ENCODE peak calls at places on chromosome 17, in ten cellular contexts. One of them, this sample, is unnamed.

GRCh38 chr17:1762906-1763829 is 1.3 kb downstream of the SERPINF1 start:
- DNase-seq in activated CD4-positive, alpha-beta T cell treated with anti-CD3 and anti-CD28 coated beads, Interleukin-2, amount 10 ng/mL, durations not matched to agents 24 days and 14 days: peak
- DNase-seq in progenitor cell of endocrine pancreas: no peak
- DNase-seq in stimulated activated CD4-positive, alpha-beta T cell treated with anti-CD3 and anti-CD28 coated beads, Interleukin-4, amount 100 ng/mL, for 24 hours: no peak
- DNase-seq in HFFc6: peak
- DNase-seq in DMS79: no peak
- DNase-seq in central memory CD4-positive, alpha-beta T cell: no peak
- DNase-seq in cardiac septum: no peak
- DNase-seq in bronchial epithelial cell: no peak
- DNase-seq in C1 segment of cervical spinal cord: no peak
- DNase-seq in this sample: no peak

GRCh38 chr17:22300731-22301352 is 608.5 kb downstream of the KCNJ18 start:
- DNase-seq in central memory CD4-positive, alpha-beta T cell: no peak
- DNase-seq in stimulated activated CD4-positive, alpha-beta T cell treated with anti-CD3 and anti-CD28 coated beads, Interleukin-4, amount 100 ng/mL, for 24 hours: no peak
- DNase-seq in bronchial epithelial cell: no peak
- DNase-seq in DMS79: no peak
- DNase-seq in cardiac septum: no peak
- DNase-seq in HFFc6: no peak
- DNase-seq in C1 segment of cervical spinal cord: no peak
- DNase-seq in progenitor cell of endocrine pancreas: no peak
- DNase-seq in activated CD4-positive, alpha-beta T cell treated with anti-CD3 and anti-CD28 coated beads, Interleukin-2, amount 10 ng/mL, durations not matched to agents 24 days and 14 days: no peak
- DNase-seq in this sample: no peak

GRCh38 chr17:57589151-57590034 is 155.7 kb downstream of the CCDC182 start:
- DNase-seq in central memory CD4-positive, alpha-beta T cell: no peak
- DNase-seq in progenitor cell of endocrine pancreas: no peak
- DNase-seq in cardiac septum: no peak
- DNase-seq in activated CD4-positive, alpha-beta T cell treated with anti-CD3 and anti-CD28 coated beads, Interleukin-2, amount 10 ng/mL, durations not matched to agents 24 days and 14 days: no peak
- DNase-seq in bronchial epithelial cell: no peak
- DNase-seq in HFFc6: no peak
- DNase-seq in DMS79: no peak
- DNase-seq in stimulated activated CD4-positive, alpha-beta T cell treated with anti-CD3 and anti-CD28 coated beads, Interleukin-4, amount 100 ng/mL, for 24 hours: no peak
- DNase-seq in C1 segment of cervical spinal cord: no peak
- DNase-seq in this sample: no peak

GRCh38 chr17:7834554-7834890 is 505 bp downstream of the KDM6B start:
- DNase-seq in central memory CD4-positive, alpha-beta T cell: peak
- DNase-seq in activated CD4-positive, alpha-beta T cell treated with anti-CD3 and anti-CD28 coated beads, Interleukin-2, amount 10 ng/mL, durations not matched to agents 24 days and 14 days: no peak
- DNase-seq in bronchial epithelial cell: peak
- DNase-seq in stimulated activated CD4-positive, alpha-beta T cell treated with anti-CD3 and anti-CD28 coated beads, Interleukin-4, amount 100 ng/mL, for 24 hours: peak
- DNase-seq in cardiac septum: peak
- DNase-seq in HFFc6: no peak
- DNase-seq in C1 segment of cervical spinal cord: no peak
- DNase-seq in DMS79: no peak
- DNase-seq in progenitor cell of endocrine pancreas: no peak
- DNase-seq in this sample: no peak

GRCh38 chr17:79677646-79678045 is 53.1 kb upstream of the ENPP7 start:
- DNase-seq in HFFc6: no peak
- DNase-seq in DMS79: no peak
- DNase-seq in central memory CD4-positive, alpha-beta T cell: no peak
- DNase-seq in stimulated activated CD4-positive, alpha-beta T cell treated with anti-CD3 and anti-CD28 coated beads, Interleukin-4, amount 100 ng/mL, for 24 hours: no peak
- DNase-seq in bronchial epithelial cell: no peak
- DNase-seq in C1 segment of cervical spinal cord: no peak
- DNase-seq in activated CD4-positive, alpha-beta T cell treated with anti-CD3 and anti-CD28 coated beads, Interleukin-2, amount 10 ng/mL, durations not matched to agents 24 days and 14 days: no peak
- DNase-seq in progenitor cell of endocrine pancreas: no peak
- DNase-seq in cardiac septum: no peak
- DNase-seq in this sample: no peak

GRCh38 chr17:83180996-83181481 is 101.6 kb downstream of the METRNL start:
- DNase-seq in cardiac septum: peak
- DNase-seq in central memory CD4-positive, alpha-beta T cell: no peak
- DNase-seq in progenitor cell of endocrine pancreas: no peak
- DNase-seq in C1 segment of cervical spinal cord: no peak
- DNase-seq in activated CD4-positive, alpha-beta T cell treated with anti-CD3 and anti-CD28 coated beads, Interleukin-2, amount 10 ng/mL, durations not matched to agents 24 days and 14 days: no peak
- DNase-seq in HFFc6: no peak
- DNase-seq in stimulated activated CD4-positive, alpha-beta T cell treated with anti-CD3 and anti-CD28 coated beads, Interleukin-4, amount 100 ng/mL, for 24 hours: peak
- DNase-seq in bronchial epithelial cell: no peak
- DNase-seq in DMS79: no peak
- DNase-seq in this sample: no peak

GRCh38 chr17:58335779-58336455 is 7.3 kb upstream of the TSPOAP1 start:
- DNase-seq in DMS79: no peak
- DNase-seq in HFFc6: no peak
- DNase-seq in activated CD4-positive, alpha-beta T cell treated with anti-CD3 and anti-CD28 coated beads, Interleukin-2, amount 10 ng/mL, durations not matched to agents 24 days and 14 days: peak
- DNase-seq in progenitor cell of endocrine pancreas: no peak
- DNase-seq in cardiac septum: peak
- DNase-seq in bronchial epithelial cell: no peak
- DNase-seq in C1 segment of cervical spinal cord: no peak
- DNase-seq in stimulated activated CD4-positive, alpha-beta T cell treated with anti-CD3 and anti-CD28 coated beads, Interleukin-4, amount 100 ng/mL, for 24 hours: peak
- DNase-seq in central memory CD4-positive, alpha-beta T cell: peak
- DNase-seq in this sample: peak

GRCh38 chr17:45301674-45302073 is 15.1 kb downstream of the MAP3K14 start:
- DNase-seq in cardiac septum: no peak
- DNase-seq in central memory CD4-positive, alpha-beta T cell: no peak
- DNase-seq in progenitor cell of endocrine pancreas: no peak
- DNase-seq in HFFc6: no peak
- DNase-seq in DMS79: no peak
- DNase-seq in stimulated activated CD4-positive, alpha-beta T cell treated with anti-CD3 and anti-CD28 coated beads, Interleukin-4, amount 100 ng/mL, for 24 hours: no peak
- DNase-seq in activated CD4-positive, alpha-beta T cell treated with anti-CD3 and anti-CD28 coated beads, Interleukin-2, amount 10 ng/mL, durations not matched to agents 24 days and 14 days: no peak
- DNase-seq in C1 segment of cervical spinal cord: no peak
- DNase-seq in bronchial epithelial cell: no peak
- DNase-seq in this sample: no peak

GRCh38 chr17:202501-202951 is 21.1 kb upstream of the DOC2B start:
- DNase-seq in HFFc6: no peak
- DNase-seq in central memory CD4-positive, alpha-beta T cell: no peak
- DNase-seq in C1 segment of cervical spinal cord: no peak
- DNase-seq in progenitor cell of endocrine pancreas: no peak
- DNase-seq in activated CD4-positive, alpha-beta T cell treated with anti-CD3 and anti-CD28 coated beads, Interleukin-2, amount 10 ng/mL, durations not matched to agents 24 days and 14 days: no peak
- DNase-seq in stimulated activated CD4-positive, alpha-beta T cell treated with anti-CD3 and anti-CD28 coated beads, Interleukin-4, amount 100 ng/mL, for 24 hours: no peak
- DNase-seq in DMS79: no peak
- DNase-seq in bronchial epithelial cell: no peak
- DNase-seq in cardiac septum: no peak
- DNase-seq in this sample: no peak

GRCh38 chr17:78041401-78042179 is 83.1 kb downstream of the TNRC6C start:
- DNase-seq in progenitor cell of endocrine pancreas: no peak
- DNase-seq in central memory CD4-positive, alpha-beta T cell: no peak
- DNase-seq in C1 segment of cervical spinal cord: no peak
- DNase-seq in HFFc6: no peak
- DNase-seq in activated CD4-positive, alpha-beta T cell treated with anti-CD3 and anti-CD28 coated beads, Interleukin-2, amount 10 ng/mL, durations not matched to agents 24 days and 14 days: no peak
- DNase-seq in cardiac septum: no peak
- DNase-seq in bronchial epithelial cell: no peak
- DNase-seq in stimulated activated CD4-positive, alpha-beta T cell treated with anti-CD3 and anti-CD28 coated beads, Interleukin-4, amount 100 ng/mL, for 24 hours: no peak
- DNase-seq in DMS79: no peak
- DNase-seq in this sample: no peak

GRCh38 chr17:82416264-82416663 is 1.9 kb upstream of the HEXD start:
- DNase-seq in activated CD4-positive, alpha-beta T cell treated with anti-CD3 and anti-CD28 coated beads, Interleukin-2, amount 10 ng/mL, durations not matched to agents 24 days and 14 days: no peak
- DNase-seq in DMS79: no peak
- DNase-seq in C1 segment of cervical spinal cord: no peak
- DNase-seq in progenitor cell of endocrine pancreas: no peak
- DNase-seq in bronchial epithelial cell: no peak
- DNase-seq in stimulated activated CD4-positive, alpha-beta T cell treated with anti-CD3 and anti-CD28 coated beads, Interleukin-4, amount 100 ng/mL, for 24 hours: no peak
- DNase-seq in central memory CD4-positive, alpha-beta T cell: no peak
- DNase-seq in cardiac septum: no peak
- DNase-seq in HFFc6: no peak
- DNase-seq in this sample: no peak

GRCh38 chr17:20125724-20126123 is 116.6 kb downstream of the SPECC1 start:
- DNase-seq in C1 segment of cervical spinal cord: no peak
- DNase-seq in central memory CD4-positive, alpha-beta T cell: no peak
- DNase-seq in cardiac septum: no peak
- DNase-seq in HFFc6: no peak
- DNase-seq in DMS79: no peak
- DNase-seq in stimulated activated CD4-positive, alpha-beta T cell treated with anti-CD3 and anti-CD28 coated beads, Interleukin-4, amount 100 ng/mL, for 24 hours: no peak
- DNase-seq in activated CD4-positive, alpha-beta T cell treated with anti-CD3 and anti-CD28 coated beads, Interleukin-2, amount 10 ng/mL, durations not matched to agents 24 days and 14 days: no peak
- DNase-seq in bronchial epithelial cell: no peak
- DNase-seq in progenitor cell of endocrine pancreas: no peak
- DNase-seq in this sample: no peak

GRCh38 chr17:68777856-68778694 is 176.9 kb upstream of the FAM20A start:
- DNase-seq in progenitor cell of endocrine pancreas: no peak
- DNase-seq in DMS79: peak
- DNase-seq in activated CD4-positive, alpha-beta T cell treated with anti-CD3 and anti-CD28 coated beads, Interleukin-2, amount 10 ng/mL, durations not matched to agents 24 days and 14 days: no peak
- DNase-seq in cardiac septum: no peak
- DNase-seq in C1 segment of cervical spinal cord: no peak
- DNase-seq in bronchial epithelial cell: no peak
- DNase-seq in stimulated activated CD4-positive, alpha-beta T cell treated with anti-CD3 and anti-CD28 coated beads, Interleukin-4, amount 100 ng/mL, for 24 hours: no peak
- DNase-seq in central memory CD4-positive, alpha-beta T cell: no peak
- DNase-seq in HFFc6: no peak
- DNase-seq in this sample: no peak

GRCh38 chr17:68578236-68578635 is 22.9 kb downstream of the FAM20A start:
- DNase-seq in activated CD4-positive, alpha-beta T cell treated with anti-CD3 and anti-CD28 coated beads, Interleukin-2, amount 10 ng/mL, durations not matched to agents 24 days and 14 days: no peak
- DNase-seq in stimulated activated CD4-positive, alpha-beta T cell treated with anti-CD3 and anti-CD28 coated beads, Interleukin-4, amount 100 ng/mL, for 24 hours: no peak
- DNase-seq in bronchial epithelial cell: no peak
- DNase-seq in cardiac septum: no peak
- DNase-seq in progenitor cell of endocrine pancreas: no peak
- DNase-seq in HFFc6: no peak
- DNase-seq in central memory CD4-positive, alpha-beta T cell: no peak
- DNase-seq in DMS79: no peak
- DNase-seq in C1 segment of cervical spinal cord: no peak
- DNase-seq in this sample: no peak

GRCh38 chr17:52145496-52145895 is 13.0 kb downstream of the CA10 start:
- DNase-seq in progenitor cell of endocrine pancreas: no peak
- DNase-seq in stimulated activated CD4-positive, alpha-beta T cell treated with anti-CD3 and anti-CD28 coated beads, Interleukin-4, amount 100 ng/mL, for 24 hours: no peak
- DNase-seq in central memory CD4-positive, alpha-beta T cell: no peak
- DNase-seq in cardiac septum: no peak
- DNase-seq in activated CD4-positive, alpha-beta T cell treated with anti-CD3 and anti-CD28 coated beads, Interleukin-2, amount 10 ng/mL, durations not matched to agents 24 days and 14 days: no peak
- DNase-seq in HFFc6: no peak
- DNase-seq in DMS79: no peak
- DNase-seq in C1 segment of cervical spinal cord: no peak
- DNase-seq in bronchial epithelial cell: peak
- DNase-seq in this sample: peak

GRCh38 chr17:46943511-46944393 is 20.8 kb downstream of the GOSR2 start:
- DNase-seq in cardiac septum: no peak
- DNase-seq in DMS79: no peak
- DNase-seq in central memory CD4-positive, alpha-beta T cell: no peak
- DNase-seq in HFFc6: peak
- DNase-seq in stimulated activated CD4-positive, alpha-beta T cell treated with anti-CD3 and anti-CD28 coated beads, Interleukin-4, amount 100 ng/mL, for 24 hours: no peak
- DNase-seq in progenitor cell of endocrine pancreas: no peak
- DNase-seq in bronchial epithelial cell: no peak
- DNase-seq in C1 segment of cervical spinal cord: peak
- DNase-seq in activated CD4-positive, alpha-beta T cell treated with anti-CD3 and anti-CD28 coated beads, Interleukin-2, amount 10 ng/mL, durations not matched to agents 24 days and 14 days: no peak
- DNase-seq in this sample: no peak

GRCh38 chr17:40922239-40922638 is 15.2 kb downstream of the KRT23 start:
- DNase-seq in progenitor cell of endocrine pancreas: no peak
- DNase-seq in C1 segment of cervical spinal cord: no peak
- DNase-seq in bronchial epithelial cell: peak
- DNase-seq in activated CD4-positive, alpha-beta T cell treated with anti-CD3 and anti-CD28 coated beads, Interleukin-2, amount 10 ng/mL, durations not matched to agents 24 days and 14 days: no peak
- DNase-seq in stimulated activated CD4-positive, alpha-beta T cell treated with anti-CD3 and anti-CD28 coated beads, Interleukin-4, amount 100 ng/mL, for 24 hours: no peak
- DNase-seq in DMS79: no peak
- DNase-seq in cardiac septum: no peak
- DNase-seq in central memory CD4-positive, alpha-beta T cell: no peak
- DNase-seq in HFFc6: peak
- DNase-seq in this sample: peak

This sample was measured in epithelial cell of prostate.